ENCODE peak calls at places on chromosome 14, in nine cellular contexts. One of them, this sample, is unnamed.

GRCh38 chr14:42163136-42163535 is 556.5 kb downstream of the LRFN5 start:
- DNase-seq in lung: no peak
- DNase-seq in GM13977: no peak
- DNase-seq in HepG2: no peak
- DNase-seq in body of pancreas: no peak
- DNase-seq in NB4: no peak
- DNase-seq in A549: no peak
- DNase-seq in AG09309: no peak
- DNase-seq in AG09319: no peak
- DNase-seq in this sample: no peak

GRCh38 chr14:43793579-43793978 is 713.5 kb downstream of the FSCB start:
- DNase-seq in lung: no peak
- DNase-seq in GM13977: no peak
- DNase-seq in HepG2: peak; percentile 13
- DNase-seq in body of pancreas: no peak
- DNase-seq in NB4: no peak
- DNase-seq in A549: no peak
- DNase-seq in AG09309: no peak
- DNase-seq in AG09319: no peak
- DNase-seq in this sample: no peak

GRCh38 chr14:43418314-43418713 is 1088.8 kb downstream of the FSCB start:
- DNase-seq in lung: no peak
- DNase-seq in GM13977: no peak
- DNase-seq in HepG2: no peak
- DNase-seq in body of pancreas: no peak
- DNase-seq in NB4: peak; percentile 31
- DNase-seq in A549: no peak
- DNase-seq in AG09309: no peak
- DNase-seq in AG09319: no peak
- DNase-seq in this sample: no peak

GRCh38 chr14:68470361-68470760 is 322.5 kb downstream of the ZFP36L1 start:
- DNase-seq in lung: no peak
- DNase-seq in GM13977: no peak
- DNase-seq in HepG2: no peak
- DNase-seq in body of pancreas: no peak
- DNase-seq in NB4: no peak
- DNase-seq in A549: no peak
- DNase-seq in AG09309: no peak
- DNase-seq in AG09319: no peak
- DNase-seq in this sample: no peak

GRCh38 chr14:100193417-100194357 is 34.2 kb upstream of the DEGS2 start:
- DNase-seq in lung: no peak
- DNase-seq in GM13977: peak; percentile 51
- DNase-seq in HepG2: peak; percentile 75
- DNase-seq in body of pancreas: peak; percentile 31
- DNase-seq in NB4: peak; percentile 34
- DNase-seq in A549: no peak
- DNase-seq in AG09309: no peak
- DNase-seq in AG09319: no peak
- DNase-seq in this sample: no peak

GRCh38 chr14:96085369-96085768 is 46.2 kb downstream of the C14orf132 start:
- DNase-seq in lung: no peak
- DNase-seq in GM13977: no peak
- DNase-seq in HepG2: no peak
- DNase-seq in body of pancreas: no peak
- DNase-seq in NB4: no peak
- DNase-seq in A549: no peak
- DNase-seq in AG09309: no peak
- DNase-seq in AG09319: no peak
- DNase-seq in this sample: no peak

GRCh38 chr14:93707475-93707874 is 80.8 kb downstream of the PRIMA1 start:
- DNase-seq in lung: no peak
- DNase-seq in GM13977: no peak
- DNase-seq in HepG2: no peak
- DNase-seq in body of pancreas: peak; percentile 20
- DNase-seq in NB4: no peak
- DNase-seq in A549: no peak
- DNase-seq in AG09309: no peak
- DNase-seq in AG09319: no peak
- DNase-seq in this sample: no peak

GRCh38 chr14:87837306-87837705 is 155.7 kb downstream of the GALC start:
- DNase-seq in lung: no peak
- DNase-seq in GM13977: no peak
- DNase-seq in HepG2: no peak
- DNase-seq in body of pancreas: no peak
- DNase-seq in NB4: no peak
- DNase-seq in A549: no peak
- DNase-seq in AG09309: no peak
- DNase-seq in AG09319: no peak
- DNase-seq in this sample: no peak

GRCh38 chr14:36194645-36195044 is 18.1 kb upstream of the PTCSC3 start:
- DNase-seq in lung: no peak
- DNase-seq in GM13977: no peak
- DNase-seq in HepG2: no peak
- DNase-seq in body of pancreas: no peak
- DNase-seq in NB4: no peak
- DNase-seq in A549: no peak
- DNase-seq in AG09309: no peak
- DNase-seq in AG09319: no peak
- DNase-seq in this sample: no peak

GRCh38 chr14:23646648-23647549 is 10.7 kb downstream of the DHRS2 start:
- DNase-seq in lung: no peak
- DNase-seq in GM13977: no peak
- DNase-seq in HepG2: peak; percentile 76
- DNase-seq in body of pancreas: no peak
- DNase-seq in NB4: peak; percentile 24
- DNase-seq in A549: no peak
- DNase-seq in AG09309: no peak
- DNase-seq in AG09319: no peak
- DNase-seq in this sample: no peak

GRCh38 chr14:69964841-69965240 is 85.6 kb downstream of the SMOC1 start:
- DNase-seq in lung: no peak
- DNase-seq in GM13977: no peak
- DNase-seq in HepG2: no peak
- DNase-seq in body of pancreas: no peak
- DNase-seq in NB4: no peak
- DNase-seq in A549: no peak
- DNase-seq in AG09309: no peak
- DNase-seq in AG09319: no peak
- DNase-seq in this sample: no peak

GRCh38 chr14:85599939-85600338 is 70.0 kb downstream of the FLRT2 start:
- DNase-seq in lung: no peak
- DNase-seq in GM13977: no peak
- DNase-seq in HepG2: no peak
- DNase-seq in body of pancreas: no peak
- DNase-seq in NB4: peak; percentile 82
- DNase-seq in A549: no peak
- DNase-seq in AG09309: peak; percentile 61
- DNase-seq in AG09319: no peak
- DNase-seq in this sample: peak; percentile 60

GRCh38 chr14:103189481-103190470 is 66.5 kb downstream of the TNFAIP2 start:
- DNase-seq in lung: no peak
- DNase-seq in GM13977: no peak
- DNase-seq in HepG2: no peak
- DNase-seq in body of pancreas: no peak
- DNase-seq in NB4: no peak
- DNase-seq in A549: no peak
- DNase-seq in AG09309: no peak
- DNase-seq in AG09319: no peak
- DNase-seq in this sample: no peak

GRCh38 chr14:103187911-103188310 is 64.7 kb downstream of the TNFAIP2 start:
- DNase-seq in lung: no peak
- DNase-seq in GM13977: no peak
- DNase-seq in HepG2: no peak
- DNase-seq in body of pancreas: no peak
- DNase-seq in NB4: no peak
- DNase-seq in A549: no peak
- DNase-seq in AG09309: no peak
- DNase-seq in AG09319: no peak
- DNase-seq in this sample: no peak

GRCh38 chr14:103190731-103191130 is 67.5 kb downstream of the TNFAIP2 start:
- DNase-seq in lung: no peak
- DNase-seq in GM13977: no peak
- DNase-seq in HepG2: no peak
- DNase-seq in body of pancreas: no peak
- DNase-seq in NB4: no peak
- DNase-seq in A549: no peak
- DNase-seq in AG09309: no peak
- DNase-seq in AG09319: no peak
- DNase-seq in this sample: no peak

GRCh38 chr14:103186894-103187586 is 63.8 kb downstream of the TNFAIP2 start:
- DNase-seq in lung: no peak
- DNase-seq in GM13977: no peak
- DNase-seq in HepG2: peak; percentile 79
- DNase-seq in body of pancreas: peak; percentile 26
- DNase-seq in NB4: no peak
- DNase-seq in A549: no peak
- DNase-seq in AG09309: no peak
- DNase-seq in AG09319: no peak
- DNase-seq in this sample: no peak

GRCh38 chr14:103188691-103189480 is 65.6 kb downstream of the TNFAIP2 start:
- DNase-seq in lung: no peak
- DNase-seq in GM13977: peak; percentile 55
- DNase-seq in HepG2: no peak
- DNase-seq in body of pancreas: peak; percentile 49
- DNase-seq in NB4: no peak
- DNase-seq in A549: no peak
- DNase-seq in AG09309: no peak
- DNase-seq in AG09319: no peak
- DNase-seq in this sample: no peak
- TF ChIP-seq CTCF in lung: no peak
- TF ChIP-seq CTCF in GM13977: peak; percentile 17
- TF ChIP-seq CTCF in HepG2: no peak
- TF ChIP-seq CTCF in body of pancreas: peak; percentile 27
- TF ChIP-seq CTCF in NB4: no peak
- TF ChIP-seq CTCF in A549: peak; percentile 46
- TF ChIP-seq CTCF in AG09309: peak; percentile 18
- TF ChIP-seq CTCF in AG09319: peak; percentile 26
- TF ChIP-seq CTCF in this sample: peak; percentile 63

DNA sequence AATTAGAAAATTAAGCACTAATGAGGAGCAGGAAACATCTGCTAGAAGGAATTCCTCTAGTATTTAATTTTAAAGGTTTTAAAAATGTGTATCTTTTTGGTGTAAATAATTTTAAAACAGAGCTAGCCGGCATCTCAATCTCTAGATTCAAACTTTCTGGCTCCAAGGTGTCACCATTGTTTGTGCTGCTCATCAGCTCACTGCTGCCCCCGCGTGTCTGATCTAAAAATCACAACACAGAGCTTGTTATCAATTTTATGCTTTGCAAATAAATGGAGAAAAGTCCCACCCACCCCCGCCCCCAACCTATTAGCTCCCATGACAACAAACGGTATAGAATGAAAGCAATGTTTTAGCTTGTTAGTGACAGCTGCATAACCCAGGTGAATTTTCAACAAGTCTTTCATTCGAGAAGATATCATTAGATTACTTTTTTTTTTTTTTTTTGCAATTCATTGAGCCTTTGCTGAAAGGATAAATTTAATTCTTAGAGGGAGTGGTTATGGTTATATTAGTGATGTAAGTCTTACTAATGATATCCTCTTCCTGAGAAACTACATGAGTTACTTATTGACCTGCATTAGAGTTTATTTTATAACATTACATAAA is 11.3 kb upstream of the ABHD12B start:
- DNase-seq in lung: peak; percentile 79
- DNase-seq in GM13977: peak; percentile 83
- DNase-seq in HepG2: peak; percentile 66
- DNase-seq in body of pancreas: peak; percentile 89
- DNase-seq in NB4: peak; percentile 82
- DNase-seq in A549: peak; percentile 87
- DNase-seq in AG09309: peak; percentile 40
- DNase-seq in AG09319: peak; percentile 57
- DNase-seq in this sample: peak; percentile 75
- TF ChIP-seq CTCF in lung: peak; percentile 77
- TF ChIP-seq CTCF in GM13977: peak; percentile 73
- TF ChIP-seq CTCF in HepG2: peak; percentile 68
- TF ChIP-seq CTCF in body of pancreas: peak; percentile 74
- TF ChIP-seq CTCF in NB4: peak; percentile 55
- TF ChIP-seq CTCF in A549: peak; percentile 75
- TF ChIP-seq CTCF in AG09309: peak; percentile 69
- TF ChIP-seq CTCF in AG09319: peak; percentile 63
- TF ChIP-seq CTCF in this sample: peak; percentile 94

GRCh38 chr14:104317500-104317805 is 179.1 kb downstream of the KIF26A start:
- DNase-seq in lung: no peak
- DNase-seq in GM13977: no peak
- DNase-seq in HepG2: no peak
- DNase-seq in body of pancreas: peak; percentile 1
- DNase-seq in NB4: no peak
- DNase-seq in A549: no peak
- DNase-seq in AG09309: no peak
- DNase-seq in AG09319: no peak
- DNase-seq in this sample: no peak

GRCh38 chr14:104316723-104317499 is 178.5 kb downstream of the KIF26A start:
- DNase-seq in lung: no peak
- DNase-seq in GM13977: no peak
- DNase-seq in HepG2: no peak
- DNase-seq in body of pancreas: peak; percentile 4
- DNase-seq in NB4: no peak
- DNase-seq in A549: no peak
- DNase-seq in AG09309: no peak
- DNase-seq in AG09319: no peak
- DNase-seq in this sample: no peak

GRCh38 chr14:104319489-104320241 is 181.3 kb downstream of the KIF26A start:
- DNase-seq in lung: no peak
- DNase-seq in GM13977: no peak
- DNase-seq in HepG2: no peak
- DNase-seq in body of pancreas: peak; percentile 3
- DNase-seq in NB4: no peak
- DNase-seq in A549: no peak
- DNase-seq in AG09309: no peak
- DNase-seq in AG09319: no peak
- DNase-seq in this sample: no peak

GRCh38 chr14:104318558-104319488 is 180.4 kb downstream of the KIF26A start:
- DNase-seq in lung: no peak
- DNase-seq in GM13977: no peak
- DNase-seq in HepG2: no peak
- DNase-seq in body of pancreas: peak; percentile 3
- DNase-seq in NB4: no peak
- DNase-seq in A549: no peak
- DNase-seq in AG09309: no peak
- DNase-seq in AG09319: no peak
- DNase-seq in this sample: no peak

GRCh38 chr14:104317975-104318557 is 179.7 kb downstream of the KIF26A start:
- DNase-seq in lung: no peak
- DNase-seq in GM13977: no peak
- DNase-seq in HepG2: no peak
- DNase-seq in body of pancreas: peak; percentile 2
- DNase-seq in NB4: no peak
- DNase-seq in A549: no peak
- DNase-seq in AG09309: no peak
- DNase-seq in AG09319: no peak
- DNase-seq in this sample: no peak
- TF ChIP-seq CTCF in lung: no peak
- TF ChIP-seq CTCF in GM13977: no peak
- TF ChIP-seq CTCF in HepG2: no peak
- TF ChIP-seq CTCF in body of pancreas: no peak
- TF ChIP-seq CTCF in NB4: no peak
- TF ChIP-seq CTCF in A549: no peak
- TF ChIP-seq CTCF in AG09309: no peak
- TF ChIP-seq CTCF in AG09319: no peak
- TF ChIP-seq CTCF in this sample: no peak

GRCh38 chr14:75794615-75795038 is 133.6 kb downstream of the TTLL5 start:
- DNase-seq in lung: no peak
- DNase-seq in GM13977: no peak
- DNase-seq in HepG2: peak; percentile 9
- DNase-seq in body of pancreas: no peak
- DNase-seq in NB4: no peak
- DNase-seq in A549: no peak
- DNase-seq in AG09309: peak; percentile 63
- DNase-seq in AG09319: peak; percentile 48
- DNase-seq in this sample: peak; percentile 67

GRCh38 chr14:75793806-75794205 is 132.8 kb downstream of the TTLL5 start:
- DNase-seq in lung: no peak
- DNase-seq in GM13977: no peak
- DNase-seq in HepG2: no peak
- DNase-seq in body of pancreas: no peak
- DNase-seq in NB4: no peak
- DNase-seq in A549: no peak
- DNase-seq in AG09309: peak; percentile 10
- DNase-seq in AG09319: no peak
- DNase-seq in this sample: no peak
- TF ChIP-seq CTCF in lung: no peak
- TF ChIP-seq CTCF in GM13977: no peak
- TF ChIP-seq CTCF in HepG2: no peak
- TF ChIP-seq CTCF in body of pancreas: peak; percentile 23
- TF ChIP-seq CTCF in NB4: no peak
- TF ChIP-seq CTCF in A549: no peak
- TF ChIP-seq CTCF in AG09309: peak; percentile 30
- TF ChIP-seq CTCF in AG09319: no peak
- TF ChIP-seq CTCF in this sample: peak; percentile 30